ENCODE peak calls at places on chromosomes 2 and 18, in four cellular contexts. N is K562, R is HepG2, D is SK-N-SH. A is an unnamed sample. For H4K20me1, the result is how much of the 10 kb centered on the place peaks cover.

GRCh38 chr2:195769975-195770374 is 112.9 kb downstream of the SLC39A10 start:
- DNase-seq in N (no peak), R (no peak), D (no peak), A (no peak)

GRCh38 chr2:217289909-217290283 is 430.0 kb upstream of the TNP1 start:
- DNase-seq in N (peak), R (peak), D (peak), A (no peak)

GRCh38 chr18:63819780-63820179 is 44.6 kb downstream of the SERPINB7 start:
- DNase-seq in N (no peak), R (no peak), D (no peak), A (no peak)

GRCh38 chr2:158214431-158214830 is 112.8 kb downstream of the UPP2 start:
- DNase-seq in N (peak), R (peak), D (no peak), A (no peak)

GRCh38 chr2:49162151-49162550 is 7.8 kb upstream of the FSHR start:
- DNase-seq in N (no peak), R (no peak), D (no peak), A (no peak)

GRCh38 chr2:44136186-44136585 is 32.5 kb upstream of the PPM1B start:
- DNase-seq in N (no peak), R (no peak), D (no peak), A (no peak)

GRCh38 chr2:151056870-151057269 is 204.8 kb downstream of the RBM43 start:
- DNase-seq in N (no peak), R (no peak), D (no peak), A (no peak)

GRCh38 chr2:64779117-64779690 is 125.5 kb upstream of the SERTAD2 start:
- DNase-seq in N (no peak), R (no peak), D (no peak), A (no peak)

GRCh38 chr2:193276069-193276468 is 1081.3 kb upstream of the TMEFF2 start:
- DNase-seq in N (peak), R (no peak), D (no peak), A (no peak)

GRCh38 chr2:100182494-100183355 is 40.3 kb upstream of the AFF3 start:
- DNase-seq in N (no peak), R (no peak), D (no peak), A (no peak)

GRCh38 chr18:55247032-55247431 is 287.8 kb upstream of the CCDC68 start:
- DNase-seq in N (no peak), R (no peak), D (no peak), A (no peak)

GRCh38 chr2:55771612-55772011 is 78.0 kb upstream of the PNPT1 start:
- DNase-seq in N (peak), R (peak), D (peak), A (no peak)

GRCh38 chr2:109421101-109421500 is 192.7 kb downstream of the SEPTIN10 start:
- DNase-seq in N (no peak), R (no peak), D (no peak), A (no peak)

GRCh38 chr2:151238527-151239487 is 22.9 kb downstream of the RBM43 start:
- DNase-seq in N (peak), R (peak), D (peak), A (peak)

GRCh38 chr2:100754951-100755350 is 65.0 kb upstream of the NPAS2 start:
- DNase-seq in N (no peak), R (no peak), D (no peak), A (no peak)

GRCh38 chr2:11532434-11533055 is 1.3 kb upstream of the GREB1 start:
- DNase-seq in N (no peak), R (no peak), D (no peak), A (no peak)

GRCh38 chr2:864501-865106 is 86.0 kb upstream of the SNTG2 start:
- DNase-seq in N (no peak), R (no peak), D (no peak), A (no peak)

GRCh38 chr2:137644689-137645088 is 319.6 kb upstream of the HNMT start:
- DNase-seq in N (no peak), R (no peak), D (no peak), A (no peak)

GRCh38 chr2:182144039-182144779 is 158.6 kb downstream of the PPP1R1C start:
- DNase-seq in N (no peak), R (no peak), D (no peak), A (no peak)

GRCh38 chr18:67788315-67788714 is 271.8 kb upstream of the DSEL start:
- DNase-seq in N (no peak), R (no peak), D (no peak), A (no peak)

GRCh38 chr2:241047253-241048010 is 49.0 kb downstream of the SNED1 start:
- DNase-seq in N (no peak), R (no peak), D (no peak), A (no peak)

GRCh38 chr2:50492452-50492851 is 539.5 kb downstream of the NRXN1 start:
- DNase-seq in N (peak), R (peak), D (peak), A (peak)

GRCh38 chr2:1804865-1805264 is 60.5 kb upstream of the PXDN start:
- DNase-seq in N (no peak), R (no peak), D (no peak), A (no peak)

GRCh38 chr2:158499383-158499782 is 42.6 kb downstream of the PKP4 start:
- DNase-seq in N (no peak), R (no peak), D (peak), A (no peak)

GRCh38 chr2:55140316-55141219 is 90.3 kb upstream of the RTN4 start:
- DNase-seq in N (peak), R (no peak), D (no peak), A (no peak)

GRCh38 chr2:122081743-122082142 is 326.3 kb downstream of the TSN start:
- DNase-seq in N (no peak), R (no peak), D (peak), A (no peak)

GRCh38 chr2:9889812-9890261 is 46.6 kb downstream of the TAF1B start:
- DNase-seq in N (no peak), R (peak), D (peak), A (no peak)
- TF ChIP-seq MAX in N (no peak), R (no peak), D (no peak), A (no peak)

GRCh38 chr2:224561234-224562005 is 23.7 kb downstream of the CUL3 start:
- DNase-seq in N (no peak), R (no peak), D (no peak), A (peak)

GRCh38 chr2:224563537-224563936 is 21.6 kb downstream of the CUL3 start:
- DNase-seq in N (no peak), R (no peak), D (no peak), A (no peak)

GRCh38 chr2:224562831-224563230 is 22.3 kb downstream of the CUL3 start:
- DNase-seq in N (no peak), R (no peak), D (peak), A (no peak)

GRCh38 chr2:224556381-224556780 is 28.8 kb downstream of the CUL3 start:
- DNase-seq in N (no peak), R (no peak), D (no peak), A (no peak)

DNA sequence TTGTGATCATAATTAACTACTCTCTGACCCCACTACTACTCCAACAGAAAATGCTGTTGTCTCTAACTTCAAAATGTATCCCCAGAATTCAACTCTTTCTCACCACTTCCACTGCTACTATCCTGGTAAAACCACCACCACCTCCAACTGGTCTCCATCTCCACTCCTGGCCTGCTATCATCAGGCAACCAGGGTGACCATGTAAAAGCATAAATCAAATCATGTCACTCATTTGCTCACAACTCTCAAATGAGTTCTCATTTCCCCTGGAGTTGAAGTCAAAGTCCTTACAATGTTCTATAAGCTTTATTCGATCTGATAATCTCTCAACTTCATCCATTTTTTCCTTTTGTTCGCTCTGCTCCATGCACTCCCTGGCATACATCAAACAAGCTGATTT is 24.6 kb downstream of the CUL3 start:
- DNase-seq in N (no peak), R (no peak), D (no peak), A (no peak)
- H4K20me1 ChIP-seq in N (under half), R (half or more), D (half or more), A (under half)

DNA sequence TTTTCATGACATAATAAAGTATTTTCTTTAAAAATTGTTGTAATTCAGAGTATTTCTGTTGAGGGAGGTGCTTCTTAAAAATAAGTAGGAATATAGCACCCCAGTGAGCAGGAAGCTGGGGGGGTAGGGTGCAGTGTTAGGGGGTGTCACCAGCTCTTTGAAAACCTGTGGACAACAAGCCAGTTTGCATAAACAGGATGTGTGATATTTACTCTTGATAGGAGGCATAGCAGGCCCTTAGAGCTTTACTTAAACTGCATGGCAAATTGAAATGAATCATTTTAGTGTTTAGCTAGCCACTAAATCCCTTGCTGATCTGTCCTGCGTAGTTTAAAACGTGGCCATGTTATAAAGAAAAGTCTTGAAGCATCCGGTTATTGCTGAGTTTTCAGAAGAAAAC is 8.4 kb downstream of the TGIF1 start:
- DNase-seq in N (no peak), R (no peak), D (no peak), A (no peak)
- TF ChIP-seq FOXM1 in N (no peak), R (no peak), D (no peak), A (no peak)

DNA sequence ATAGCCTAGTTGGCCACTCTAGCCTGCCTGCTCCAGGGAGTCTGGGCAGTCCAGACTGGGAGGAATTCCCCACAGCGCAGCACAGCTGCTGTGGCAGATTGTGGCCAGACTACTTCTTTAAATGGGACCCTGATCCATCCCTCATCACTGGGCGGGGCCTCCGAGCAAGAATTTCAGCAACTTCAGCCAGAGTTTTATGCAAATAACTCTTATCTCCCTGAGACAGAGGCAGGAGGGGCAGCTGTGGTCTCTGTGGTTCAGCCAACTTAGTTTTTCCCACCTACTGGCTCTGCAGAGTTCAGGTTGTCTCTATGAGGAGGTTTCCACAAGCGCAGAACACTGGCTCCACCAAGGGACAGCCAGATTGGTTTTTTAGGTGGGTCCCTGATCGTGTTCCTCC is 1583.2 kb downstream of the SUCLG1 start:
- DNase-seq in N (peak), R (no peak), D (no peak), A (no peak)
- TF ChIP-seq MAX in N (no peak), R (no peak), D (no peak), A (no peak)

GRCh38 chr2:46087492-46087891 is 209.7 kb upstream of the EPAS1 start:
- DNase-seq in N (no peak), R (no peak), D (no peak), A (no peak)
- H4K20me1 ChIP-seq in N (under half), R (under half), D (under half), A (under half)

GRCh38 chr2:215750763-215751162 is 262.6 kb downstream of the MREG start:
- DNase-seq in N (no peak), R (no peak), D (no peak), A (no peak)

GRCh38 chr2:215747244-215747620 is 266.1 kb downstream of the MREG start:
- DNase-seq in N (no peak), R (peak), D (no peak), A (no peak)

GRCh38 chr2:215748446-215748845 is 264.9 kb downstream of the MREG start:
- DNase-seq in N (no peak), R (no peak), D (no peak), A (no peak)

GRCh38 chr2:215751200-215751910 is 262.0 kb downstream of the MREG start:
- DNase-seq in N (no peak), R (peak), D (no peak), A (no peak)

DNA sequence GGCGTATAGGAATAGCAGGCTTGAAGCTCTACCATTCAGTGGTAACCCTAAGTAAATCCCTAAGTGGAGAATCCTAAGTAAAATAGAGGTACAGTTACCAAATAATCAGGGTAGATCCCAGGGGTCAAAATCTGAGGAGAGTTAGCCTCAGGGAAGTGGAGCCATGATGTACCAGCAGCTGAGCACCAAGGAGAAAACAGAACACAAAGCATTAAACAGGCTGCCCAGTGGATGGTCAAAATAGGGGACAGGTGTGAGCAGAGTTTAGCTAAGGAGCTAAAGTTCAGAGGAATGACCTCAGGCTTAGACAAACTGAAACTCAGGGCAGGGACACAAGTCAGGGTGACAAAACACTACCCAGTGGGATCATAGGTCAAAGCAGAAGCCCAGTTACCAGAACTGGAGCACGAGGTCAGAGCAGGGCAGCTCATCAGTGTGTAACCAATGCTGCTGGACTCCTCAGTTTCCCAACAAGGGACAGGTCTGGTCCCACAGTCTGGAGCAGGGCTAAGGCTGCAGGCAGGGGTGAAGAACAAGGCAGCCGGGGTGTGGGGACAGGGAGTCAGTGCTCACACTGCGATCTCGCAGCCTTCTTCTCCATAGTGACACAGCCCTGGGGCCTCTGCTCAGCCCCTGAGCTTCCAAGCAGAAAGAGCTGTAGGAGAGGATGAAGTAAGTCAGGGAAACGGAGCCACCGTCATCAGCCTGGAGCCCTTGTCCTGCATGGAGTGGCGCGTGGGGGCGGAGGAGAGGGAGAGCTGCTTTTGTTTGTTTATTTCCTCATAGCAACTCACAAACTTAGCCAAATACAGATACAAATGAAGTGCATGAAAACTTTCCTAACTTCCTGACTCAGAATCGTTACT is 264.0 kb downstream of the MREG start:
- DNase-seq in N (no peak), R (peak), D (no peak), A (no peak)
- TF ChIP-seq FOXM1 in N (no peak), R (no peak), D (no peak), A (no peak)